ENCODE peak calls at places on chromosomes 4 and X, in five cellular contexts. I is COR-L47, R is A172, F is cardiac septum, M is lung microvascular endothelial cell. Z is an unnamed sample.
A peak's percentile ranks its signal among the peaks of the same experiment; 100 is the strongest.

GRCh38 chr4:41305486-41305885 is 48.8 kb downstream of the UCHL1 start:
- DNase-seq in I (no peak), F (no peak), M (no peak), R (no peak), Z (no peak)

GRCh38 chr4:82776925-82777542 is 21.6 kb downstream of the SCD5 start:
- DNase-seq in M (no peak), F (peak; percentile 61), I (no peak), R (no peak), Z (peak; percentile 22)

GRCh38 chrX:69616520-69617203 is 749 bp downstream of the EDA start:
- DNase-seq in M (no peak), R (no peak), F (no peak), I (no peak), Z (peak; percentile 86)

GRCh38 chr4:185566425-185566824 is 31.1 kb upstream of the PDLIM3 start:
- DNase-seq in M (peak; percentile 42), F (no peak), I (no peak), R (no peak), Z (no peak)

GRCh38 chr4:187940299-187940698 is 55.3 kb upstream of the ZFP42 start:
- DNase-seq in F (no peak), R (no peak), M (no peak), I (no peak), Z (no peak)

GRCh38 chr4:112274959-112275358 is 10.7 kb downstream of the TIFA start:
- DNase-seq in I (no peak), R (no peak), M (no peak), F (no peak), Z (no peak)

GRCh38 chrX:118226060-118226428 is 109.4 kb upstream of the KLHL13 start:
- DNase-seq in F (no peak), I (no peak), R (no peak), M (peak; percentile 5), Z (no peak)

GRCh38 chr4:188984518-188984917 is 845.3 kb downstream of the TRIML1 start:
- DNase-seq in I (no peak), F (no peak), R (no peak), M (no peak), Z (no peak)

GRCh38 chrX:123860506-123860840 is 620 bp downstream of the XIAP start:
- DNase-seq in I (no peak), R (no peak), F (no peak), M (peak; percentile 63), Z (peak; percentile 30)

GRCh38 chrX:16012250-16012649 is 111.1 kb upstream of the GRPR start:
- DNase-seq in I (no peak), R (no peak), M (no peak), F (no peak), Z (no peak)

GRCh38 chrX:107565916-107566602 is 62.3 kb upstream of the PRPS1 start:
- DNase-seq in M (peak; percentile 55), R (peak; percentile 50), I (no peak), F (no peak), Z (no peak)

GRCh38 chrX:17680732-17681413 is 56.4 kb upstream of the SCML1 start:
- DNase-seq in M (no peak), F (no peak), R (no peak), I (no peak), Z (no peak)

GRCh38 chrX:118496763-118497079 is 1.1 kb downstream of the DOCK11 start:
- DNase-seq in R (no peak), M (no peak), I (no peak), F (no peak), Z (no peak)

GRCh38 chrX:110442631-110443030 is 84.0 kb downstream of the RTL9 start:
- DNase-seq in M (peak; percentile 31), F (no peak), I (peak; percentile 16), R (peak; percentile 36), Z (no peak)

GRCh38 chr4:84578540-84579409 is 4.2 kb upstream of the CDS1 start:
- DNase-seq in R (peak; percentile 46), F (no peak), I (peak; percentile 13), M (peak; percentile 59), Z (no peak)

GRCh38 chr4:24973471-24974251 is 57.1 kb downstream of the LGI2 start:
- DNase-seq in F (no peak), M (no peak), I (no peak), R (no peak), Z (no peak)

GRCh38 chr4:166972071-166972470 is 262.2 kb downstream of the SPOCK3 start:
- DNase-seq in M (no peak), I (no peak), R (peak; percentile 85), F (no peak), Z (no peak)

GRCh38 chr4:10879411-10880110 is 195.0 kb upstream of the CLNK start:
- DNase-seq in I (no peak), R (no peak), F (no peak), M (peak; percentile 53), Z (no peak)

GRCh38 chr4:212438-213174 is 88.3 kb downstream of the ZNF718 start:
- DNase-seq in I (no peak), F (peak; percentile 87), M (peak; percentile 85), R (no peak), Z (no peak)

GRCh38 chr4:145099653-145100052 is 1.5 kb downstream of the ABCE1 start:
- DNase-seq in R (peak; percentile 1), F (no peak), M (peak; percentile 62), I (no peak), Z (no peak)

GRCh38 chrX:132107291-132107690 is 20.5 kb downstream of the FRMD7 start:
- DNase-seq in I (no peak), R (no peak), M (no peak), F (no peak), Z (no peak)

Z was measured in mesenteric fat pad.